ENCODE peak calls at places on chromosomes 2 and 18, in six cellular contexts. One of them, this sample, is unnamed.

GRCh38 chr2:200405599-200406298 is 99.3 kb downstream of the SPATS2L start:
- DNase-seq in A549: peak; percentile 92
- DNase-seq in breast epithelium: no peak
- DNase-seq in IMR-90: peak; percentile 95
- DNase-seq in stomach: no peak
- DNase-seq in ovary: no peak
- DNase-seq in this sample: no peak

GRCh38 chr18:23249348-23249747 is 114.1 kb downstream of the CABLES1 start:
- DNase-seq in A549: no peak
- DNase-seq in stomach: no peak
- DNase-seq in ovary: no peak
- DNase-seq in breast epithelium: no peak
- DNase-seq in IMR-90: no peak
- DNase-seq in this sample: no peak

GRCh38 chr2:9114457-9114856 is 92.2 kb upstream of the ASAP2 start:
- DNase-seq in ovary: no peak
- DNase-seq in A549: no peak
- DNase-seq in IMR-90: no peak
- DNase-seq in stomach: no peak
- DNase-seq in breast epithelium: no peak
- DNase-seq in this sample: peak; percentile 23

GRCh38 chr18:75162467-75162866 is 46.5 kb downstream of the PTGR3 start:
- DNase-seq in ovary: no peak
- DNase-seq in IMR-90: peak; percentile 71
- DNase-seq in stomach: no peak
- DNase-seq in A549: peak; percentile 7
- DNase-seq in breast epithelium: no peak
- DNase-seq in this sample: no peak

GRCh38 chr2:201406077-201406662 is 45.1 kb downstream of the TRAK2 start:
- DNase-seq in A549: no peak
- DNase-seq in ovary: no peak
- DNase-seq in IMR-90: peak; percentile 87
- DNase-seq in stomach: no peak
- DNase-seq in breast epithelium: no peak
- DNase-seq in this sample: peak; percentile 87

GRCh38 chr18:80245781-80246655 is 1.3 kb downstream of the PARD6G start:
- DNase-seq in stomach: no peak
- DNase-seq in IMR-90: no peak
- DNase-seq in ovary: no peak
- DNase-seq in breast epithelium: no peak
- DNase-seq in A549: no peak
- DNase-seq in this sample: peak; percentile 29

GRCh38 chr2:131426727-131427126 is 49.2 kb upstream of the TUBA3D start:
- DNase-seq in breast epithelium: no peak
- DNase-seq in ovary: no peak
- DNase-seq in stomach: no peak
- DNase-seq in A549: no peak
- DNase-seq in IMR-90: no peak
- DNase-seq in this sample: no peak

GRCh38 chr2:182589121-182589520 is 126.9 kb upstream of the DNAJC10 start:
- DNase-seq in ovary: no peak
- DNase-seq in stomach: no peak
- DNase-seq in IMR-90: no peak
- DNase-seq in A549: no peak
- DNase-seq in breast epithelium: no peak
- DNase-seq in this sample: no peak

GRCh38 chr2:163465440-163465839 is 270.4 kb downstream of the FIGN start:
- DNase-seq in ovary: no peak
- DNase-seq in IMR-90: peak; percentile 2
- DNase-seq in stomach: no peak
- DNase-seq in A549: no peak
- DNase-seq in breast epithelium: no peak
- DNase-seq in this sample: peak; percentile 3

GRCh38 chr18:39841133-39842041 is 2113.6 kb upstream of the PIK3C3 start:
- DNase-seq in A549: peak; percentile 62
- DNase-seq in breast epithelium: peak; percentile 55
- DNase-seq in ovary: peak; percentile 45
- DNase-seq in stomach: peak; percentile 27
- DNase-seq in IMR-90: peak; percentile 50
- DNase-seq in this sample: peak; percentile 39

GRCh38 chr2:44598731-44599529 is 237.2 kb downstream of the CAMKMT start:
- DNase-seq in IMR-90: no peak
- DNase-seq in A549: no peak
- DNase-seq in breast epithelium: no peak
- DNase-seq in ovary: no peak
- DNase-seq in stomach: no peak
- DNase-seq in this sample: no peak

GRCh38 chr2:8537572-8538155 is 144.2 kb upstream of the ID2 start:
- DNase-seq in A549: no peak
- DNase-seq in ovary: no peak
- DNase-seq in breast epithelium: no peak
- DNase-seq in stomach: peak; percentile 23
- DNase-seq in IMR-90: no peak
- DNase-seq in this sample: peak; percentile 41

GRCh38 chr2:84823788-84824187 is 57.1 kb downstream of the TRABD2A start:
- DNase-seq in breast epithelium: no peak
- DNase-seq in IMR-90: no peak
- DNase-seq in A549: no peak
- DNase-seq in ovary: no peak
- DNase-seq in stomach: no peak
- DNase-seq in this sample: no peak

GRCh38 chr2:224077773-224078507 is 38.9 kb upstream of the SERPINE2 start:
- DNase-seq in breast epithelium: no peak
- DNase-seq in IMR-90: no peak
- DNase-seq in stomach: no peak
- DNase-seq in A549: no peak
- DNase-seq in ovary: no peak
- DNase-seq in this sample: no peak

GRCh38 chr2:66436546-66436945 is 1.6 kb downstream of the MEIS1 start:
- DNase-seq in IMR-90: no peak
- DNase-seq in ovary: no peak
- DNase-seq in breast epithelium: no peak
- DNase-seq in stomach: no peak
- DNase-seq in A549: no peak
- DNase-seq in this sample: no peak

GRCh38 chr2:235946590-235946989 is 221.6 kb downstream of the GBX2 start:
- DNase-seq in stomach: no peak
- DNase-seq in A549: no peak
- DNase-seq in ovary: no peak
- DNase-seq in breast epithelium: no peak
- DNase-seq in IMR-90: no peak
- DNase-seq in this sample: no peak

GRCh38 chr2:75609937-75610508 is 36.6 kb upstream of the MRPL19 start:
- DNase-seq in ovary: no peak
- DNase-seq in IMR-90: peak; percentile 36
- DNase-seq in A549: no peak
- DNase-seq in breast epithelium: no peak
- DNase-seq in stomach: no peak
- DNase-seq in this sample: no peak

GRCh38 chr2:170747921-170748320 is 22.3 kb upstream of the ERICH2 start:
- DNase-seq in ovary: no peak
- DNase-seq in breast epithelium: no peak
- DNase-seq in stomach: no peak
- DNase-seq in A549: peak; percentile 27
- DNase-seq in IMR-90: peak; percentile 95
- DNase-seq in this sample: no peak

GRCh38 chr2:96175951-96176350 is 30.7 kb upstream of the DUSP2 start:
- DNase-seq in IMR-90: peak; percentile 89
- DNase-seq in A549: no peak
- DNase-seq in stomach: no peak
- DNase-seq in breast epithelium: no peak
- DNase-seq in ovary: no peak
- DNase-seq in this sample: no peak

GRCh38 chr2:174492963-174493431 is 6.2 kb upstream of the GPR155 start:
- DNase-seq in breast epithelium: no peak
- DNase-seq in stomach: no peak
- DNase-seq in A549: no peak
- DNase-seq in IMR-90: no peak
- DNase-seq in ovary: no peak
- DNase-seq in this sample: no peak

GRCh38 chr2:79717364-79718007 is 204.6 kb downstream of the CTNNA2 start:
- DNase-seq in A549: peak; percentile 73
- DNase-seq in breast epithelium: no peak
- DNase-seq in ovary: no peak
- DNase-seq in IMR-90: peak; percentile 83
- DNase-seq in stomach: no peak
- DNase-seq in this sample: no peak

GRCh38 chr18:46070683-46071614 is 1.1 kb downstream of the PSTPIP2 start:
- DNase-seq in IMR-90: no peak
- DNase-seq in ovary: no peak
- DNase-seq in A549: no peak
- DNase-seq in breast epithelium: no peak
- DNase-seq in stomach: no peak
- DNase-seq in this sample: peak; percentile 68

GRCh38 chr2:190879474-190880373 is 897 bp upstream of the GLS start:
- DNase-seq in IMR-90: no peak
- DNase-seq in breast epithelium: no peak
- DNase-seq in A549: no peak
- DNase-seq in ovary: no peak
- DNase-seq in stomach: no peak
- DNase-seq in this sample: no peak

GRCh38 chr2:62209427-62209991 is 13.6 kb downstream of the B3GNT2 start:
- DNase-seq in IMR-90: no peak
- DNase-seq in stomach: no peak
- DNase-seq in breast epithelium: no peak
- DNase-seq in A549: no peak
- DNase-seq in ovary: no peak
- DNase-seq in this sample: no peak
- TF ChIP-seq POLR2A in IMR-90: no peak
- TF ChIP-seq POLR2A in stomach: no peak
- TF ChIP-seq POLR2A in breast epithelium: no peak
- TF ChIP-seq POLR2A in A549: no peak
- TF ChIP-seq POLR2A in ovary: no peak
- TF ChIP-seq POLR2A in this sample: no peak

GRCh38 chr2:11753886-11754704 is 7.7 kb downstream of the LPIN1 start:
- DNase-seq in IMR-90: peak; percentile 61
- DNase-seq in breast epithelium: no peak
- DNase-seq in stomach: peak; percentile 43
- DNase-seq in A549: peak; percentile 37
- DNase-seq in ovary: no peak
- DNase-seq in this sample: peak; percentile 40
- TF ChIP-seq POLR2A in IMR-90: no peak
- TF ChIP-seq POLR2A in breast epithelium: no peak
- TF ChIP-seq POLR2A in stomach: no peak
- TF ChIP-seq POLR2A in A549: no peak
- TF ChIP-seq POLR2A in ovary: no peak
- TF ChIP-seq POLR2A in this sample: no peak

GRCh38 chr2:158457826-158458616 is 1.3 kb downstream of the PKP4 start:
- DNase-seq in ovary: peak; percentile 77
- DNase-seq in IMR-90: peak; percentile 44
- DNase-seq in A549: peak; percentile 85
- DNase-seq in stomach: peak; percentile 90
- DNase-seq in breast epithelium: peak; percentile 77
- DNase-seq in this sample: peak; percentile 80

GRCh38 chr2:158456309-158457066 is at the start of the genes CCDC148 and PKP4:
- DNase-seq in stomach: peak; percentile 90
- DNase-seq in IMR-90: peak; percentile 89
- DNase-seq in ovary: peak; percentile 92
- DNase-seq in breast epithelium: peak; percentile 88
- DNase-seq in A549: peak; percentile 91
- DNase-seq in this sample: peak; percentile 92

GRCh38 chr2:158458617-158458920 is 1.8 kb downstream of the PKP4 start:
- DNase-seq in stomach: no peak
- DNase-seq in A549: no peak
- DNase-seq in ovary: no peak
- DNase-seq in breast epithelium: no peak
- DNase-seq in IMR-90: peak; percentile 26
- DNase-seq in this sample: peak; percentile 40

GRCh38 chr2:158459161-158460003 is 2.6 kb downstream of the PKP4 start:
- DNase-seq in A549: peak; percentile 9
- DNase-seq in stomach: no peak
- DNase-seq in breast epithelium: no peak
- DNase-seq in ovary: no peak
- DNase-seq in IMR-90: no peak
- DNase-seq in this sample: no peak

GRCh38 chr2:158457092-158457825 is 507 bp downstream of the PKP4 start:
- DNase-seq in IMR-90: peak; percentile 61
- DNase-seq in ovary: peak; percentile 77
- DNase-seq in breast epithelium: peak; percentile 57
- DNase-seq in stomach: peak; percentile 65
- DNase-seq in A549: peak; percentile 76
- DNase-seq in this sample: peak; percentile 80
- TF ChIP-seq POLR2A in IMR-90: no peak
- TF ChIP-seq POLR2A in ovary: no peak
- TF ChIP-seq POLR2A in breast epithelium: no peak
- TF ChIP-seq POLR2A in stomach: no peak
- TF ChIP-seq POLR2A in A549: peak; percentile 38
- TF ChIP-seq POLR2A in this sample: no peak

GRCh38 chr2:134917219-134917957 is 1.2 kb upstream of the CCNT2 start:
- DNase-seq in stomach: no peak
- DNase-seq in IMR-90: no peak
- DNase-seq in ovary: peak; percentile 54
- DNase-seq in A549: peak; percentile 12
- DNase-seq in breast epithelium: no peak
- DNase-seq in this sample: no peak

GRCh38 chr2:134917958-134918517 is 584 bp upstream of the CCNT2 start:
- DNase-seq in A549: no peak
- DNase-seq in stomach: peak; percentile 89
- DNase-seq in ovary: no peak
- DNase-seq in IMR-90: no peak
- DNase-seq in breast epithelium: no peak
- DNase-seq in this sample: no peak

GRCh38 chr2:134919360-134920210 is 963 bp downstream of the CCNT2 start:
- DNase-seq in breast epithelium: no peak
- DNase-seq in ovary: no peak
- DNase-seq in stomach: peak; percentile 51
- DNase-seq in A549: peak; percentile 48
- DNase-seq in IMR-90: peak; percentile 12
- DNase-seq in this sample: peak; percentile 89

DNA sequence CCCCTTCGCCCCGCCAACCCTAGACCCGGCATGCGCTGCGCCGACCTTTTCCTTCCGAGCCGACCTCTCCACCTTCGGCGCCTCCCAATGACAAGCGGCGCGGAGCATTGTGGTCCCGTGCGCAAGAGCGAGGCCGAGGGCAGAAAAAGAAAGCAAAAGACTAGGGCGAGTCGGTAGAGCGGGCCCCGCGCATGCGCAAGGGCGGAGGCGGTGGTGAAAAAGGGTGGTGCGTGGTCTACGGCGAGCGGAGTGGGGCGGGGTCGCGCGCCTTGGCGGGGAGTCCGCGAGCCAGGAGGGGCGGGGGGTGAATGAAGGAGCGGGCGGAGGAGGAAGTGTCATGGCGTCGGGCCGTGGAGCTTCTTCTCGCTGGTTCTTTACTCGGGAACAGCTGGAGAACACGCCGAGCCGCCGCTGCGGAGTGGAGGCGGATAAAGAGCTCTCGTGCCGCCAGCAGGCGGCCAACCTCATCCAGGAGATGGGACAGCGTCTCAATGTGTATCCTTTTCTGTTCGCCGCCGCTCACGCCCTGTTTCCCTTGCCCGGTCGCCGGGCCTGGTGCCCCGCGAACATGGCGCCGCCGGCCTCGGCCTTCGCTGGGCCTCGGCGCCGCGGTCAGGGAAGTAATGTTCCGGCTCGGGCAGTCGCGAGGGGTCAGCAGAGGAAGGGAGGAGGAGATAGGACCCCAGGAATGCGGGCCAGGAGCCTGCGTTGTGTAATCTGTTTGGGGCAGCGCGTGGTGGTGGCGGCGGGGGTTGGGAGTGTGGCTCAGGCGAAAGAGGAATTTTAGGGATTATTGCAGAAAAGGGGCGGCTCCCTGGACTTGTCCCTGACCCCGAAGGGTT is at the start of gene CCNT2:
- DNase-seq in A549: peak; percentile 99
- DNase-seq in IMR-90: peak; percentile 98
- DNase-seq in ovary: peak; percentile 100
- DNase-seq in breast epithelium: peak; percentile 99
- DNase-seq in stomach: peak; percentile 99
- DNase-seq in this sample: peak; percentile 99
- TF ChIP-seq POLR2A in A549: peak; percentile 62
- TF ChIP-seq POLR2A in IMR-90: peak; percentile 87
- TF ChIP-seq POLR2A in ovary: peak; percentile 30
- TF ChIP-seq POLR2A in breast epithelium: peak; percentile 51
- TF ChIP-seq POLR2A in stomach: no peak
- TF ChIP-seq POLR2A in this sample: peak; percentile 54